ENCODE peak calls at places on chromosomes 1 and 21, in ten cellular contexts. J, D, A, Y, V, H, M, R, S and O are unnamed samples.

GRCh38 chr1:27686223-27686990 is 14.4 kb upstream of the IFI6 start:
- DNase-seq in J (no peak), D (no peak), A (no peak), Y (no peak), V (no peak), H (no peak), M (no peak), R (no peak), S (no peak), O (no peak)

GRCh38 chr1:234564035-234565029 is 45.6 kb downstream of the IRF2BP2 start:
- DNase-seq in J (no peak), D (no peak), A (no peak), Y (peak), V (peak), H (peak), M (no peak), R (peak), S (no peak), O (no peak)

GRCh38 chr1:201302168-201302896 is 19.0 kb downstream of the PKP1 start:
- DNase-seq in J (no peak), D (no peak), A (no peak), Y (no peak), V (no peak), H (no peak), M (no peak), R (no peak), S (no peak), O (no peak)

GRCh38 chr1:158077366-158078256 is 84.2 kb downstream of the KIRREL1 start:
- DNase-seq in J (no peak), D (no peak), A (no peak), Y (no peak), V (no peak), H (no peak), M (no peak), R (no peak), S (no peak), O (no peak)

GRCh38 chr1:111227875-111228747 is 598 bp downstream of the CHI3L2 start:
- DNase-seq in J (no peak), D (no peak), A (no peak), Y (peak), V (peak), H (no peak), M (peak), R (peak), S (no peak), O (peak)

GRCh38 chr1:173853074-173853473 is 14.7 kb downstream of the GAS5 start:
- DNase-seq in J (peak), D (no peak), A (no peak), Y (no peak), V (peak), H (no peak), M (no peak), R (peak), S (no peak), O (no peak)

GRCh38 chr1:114345930-114346479 is 165.0 kb downstream of the TRIM33 start:
- DNase-seq in J (peak), D (no peak), A (no peak), Y (no peak), V (no peak), H (peak), M (no peak), R (peak), S (no peak), O (no peak)

GRCh38 chr1:171081220-171081993 is 9.3 kb upstream of the FMO3 start:
- DNase-seq in J (no peak), D (no peak), A (peak), Y (peak), V (peak), H (no peak), M (peak), R (peak), S (no peak), O (no peak)

GRCh38 chr1:6098303-6099215 is 52.9 kb downstream of the KCNAB2 start:
- DNase-seq in J (no peak), D (no peak), A (no peak), Y (no peak), V (peak), H (no peak), M (no peak), R (peak), S (no peak), O (peak)

GRCh38 chr1:157115429-157115838 is 15.8 kb upstream of the ETV3L start:
- DNase-seq in J (no peak), D (no peak), A (no peak), Y (no peak), V (no peak), H (peak), M (no peak), R (no peak), S (no peak), O (no peak)

GRCh38 chr1:31423418-31423947 is 10.5 kb downstream of the SERINC2 start:
- DNase-seq in J (no peak), D (no peak), A (no peak), Y (no peak), V (no peak), H (no peak), M (peak), R (no peak), S (peak), O (peak)

GRCh38 chr21:29248124-29248523 is 50.6 kb upstream of the BACH1 start:
- DNase-seq in J (no peak), D (no peak), A (no peak), Y (no peak), V (peak), H (no peak), M (no peak), R (peak), S (no peak), O (no peak)

GRCh38 chr1:177928194-177928593 is 41.7 kb downstream of the SEC16B start:
- DNase-seq in J (no peak), D (no peak), A (no peak), Y (no peak), V (peak), H (no peak), M (no peak), R (peak), S (no peak), O (no peak)

GRCh38 chr1:113538225-113538624 is 147.9 kb downstream of the MAGI3 start:
- DNase-seq in J (no peak), D (no peak), A (no peak), Y (no peak), V (peak), H (no peak), M (no peak), R (peak), S (no peak), O (no peak)

GRCh38 chr1:179745131-179745611 is 2.1 kb downstream of the FAM163A start:
- DNase-seq in J (no peak), D (no peak), A (no peak), Y (no peak), V (no peak), H (no peak), M (no peak), R (no peak), S (no peak), O (no peak)

GRCh38 chr1:81550753-81551152 is 250.0 kb upstream of the ADGRL2 start:
- DNase-seq in J (no peak), D (no peak), A (peak), Y (no peak), V (no peak), H (no peak), M (no peak), R (peak), S (no peak), O (no peak)

GRCh38 chr1:164628758-164629157 is 69.8 kb downstream of the PBX1 start:
- DNase-seq in J (no peak), D (no peak), A (no peak), Y (no peak), V (no peak), H (no peak), M (no peak), R (no peak), S (no peak), O (no peak)

GRCh38 chr1:186828612-186829542 is at the start of gene PLA2G4A:
- DNase-seq in J (peak), D (no peak), A (peak), Y (peak), V (peak), H (peak), M (peak), R (peak), S (peak), O (peak)

GRCh38 chr1:65317866-65318653 is 8.7 kb downstream of the DNAJC6 start:
- DNase-seq in J (no peak), D (no peak), A (no peak), Y (no peak), V (no peak), H (no peak), M (no peak), R (no peak), S (no peak), O (no peak)

GRCh38 chr1:53644909-53645689 is 93.9 kb downstream of the GLIS1 start:
- DNase-seq in J (no peak), D (no peak), A (no peak), Y (no peak), V (no peak), H (peak), M (no peak), R (no peak), S (no peak), O (no peak)

GRCh38 chr1:155950829-155951228 is 9.4 kb downstream of the RXFP4 start:
- DNase-seq in J (no peak), D (no peak), A (no peak), Y (no peak), V (no peak), H (no peak), M (no peak), R (no peak), S (no peak), O (no peak)

GRCh38 chr21:25858328-25858727 is 123.6 kb downstream of the GABPA start:
- DNase-seq in J (no peak), D (no peak), A (no peak), Y (no peak), V (no peak), H (no peak), M (no peak), R (no peak), S (no peak), O (no peak)

GRCh38 chr1:98410082-98410481 is 251.4 kb upstream of the SNX7 start:
- DNase-seq in J (no peak), D (no peak), A (peak), Y (no peak), V (no peak), H (no peak), M (no peak), R (no peak), S (no peak), O (no peak)

GRCh38 chr21:36718951-36719501 is 20.1 kb downstream of the SIM2 start:
- DNase-seq in J (no peak), D (no peak), A (no peak), Y (no peak), V (peak), H (no peak), M (no peak), R (no peak), S (no peak), O (no peak)

GRCh38 chr1:9600861-9601834 is 12.4 kb downstream of the TMEM201 start:
- DNase-seq in J (no peak), D (no peak), A (no peak), Y (no peak), V (no peak), H (no peak), M (no peak), R (no peak), S (no peak), O (no peak)

GRCh38 chr1:27536767-27537166 is 46.8 kb upstream of the WASF2 start:
- DNase-seq in J (no peak), D (no peak), A (no peak), Y (peak), V (peak), H (no peak), M (no peak), R (peak), S (no peak), O (no peak)

GRCh38 chr1:232170909-232171308 is 459.0 kb downstream of the SIPA1L2 start:
- DNase-seq in J (no peak), D (no peak), A (no peak), Y (no peak), V (no peak), H (no peak), M (no peak), R (no peak), S (no peak), O (no peak)
- TF ChIP-seq CTCF in J (no peak), D (no peak), A (peak), Y (no peak), V (no peak), H (no peak), M (no peak), R (no peak), S (no peak), O (no peak)

GRCh38 chr1:55246331-55246730 is 31.2 kb upstream of the USP24 start:
- DNase-seq in J (no peak), D (no peak), A (no peak), Y (no peak), V (no peak), H (no peak), M (no peak), R (no peak), S (no peak), O (no peak)

GRCh38 chr1:55249646-55250398 is 34.7 kb upstream of the USP24 start:
- DNase-seq in J (no peak), D (no peak), A (no peak), Y (no peak), V (no peak), H (no peak), M (no peak), R (no peak), S (no peak), O (no peak)

GRCh38 chr1:55252942-55253589 is 37.9 kb upstream of the USP24 start:
- DNase-seq in J (no peak), D (no peak), A (no peak), Y (no peak), V (no peak), H (no peak), M (peak), R (no peak), S (no peak), O (no peak)

GRCh38 chr1:55246896-55247295 is 31.7 kb upstream of the USP24 start:
- DNase-seq in J (no peak), D (no peak), A (no peak), Y (no peak), V (no peak), H (no peak), M (no peak), R (no peak), S (no peak), O (no peak)

DNA sequence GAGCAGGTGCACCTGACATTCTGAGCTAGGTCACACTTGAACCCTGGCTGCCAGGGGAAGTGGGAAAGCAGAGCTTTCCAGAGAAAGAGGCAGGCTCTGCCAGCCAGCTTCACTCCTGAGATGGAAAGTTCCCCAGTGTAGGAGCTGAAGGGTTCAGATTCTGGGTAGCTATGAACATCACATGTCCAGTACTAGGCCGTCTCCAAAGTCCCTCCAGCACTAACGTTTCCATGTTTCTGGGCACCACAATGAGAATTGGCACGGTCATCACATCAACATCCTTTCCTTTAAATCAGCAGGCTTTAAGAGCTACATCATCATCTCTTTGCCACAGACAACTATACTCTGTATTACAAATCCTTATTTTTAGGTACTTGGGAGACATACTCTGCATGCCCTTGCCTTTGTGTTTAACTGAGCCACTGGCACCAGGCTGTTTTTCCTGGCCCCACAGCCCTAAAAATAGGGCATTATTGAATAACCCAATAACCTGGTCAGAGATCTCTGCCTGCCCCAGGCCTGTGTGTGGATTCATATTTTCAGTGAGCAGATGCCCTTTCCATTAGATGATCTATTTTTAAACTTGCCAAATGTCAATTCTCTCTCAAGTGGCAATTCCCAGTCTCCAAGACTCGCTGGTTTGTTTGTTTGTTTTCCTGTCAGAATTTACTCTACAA is 35.4 kb upstream of the USP24 start:
- DNase-seq in J (no peak), D (no peak), A (no peak), Y (no peak), V (peak), H (no peak), M (no peak), R (no peak), S (no peak), O (no peak)
- TF ChIP-seq CTCF in J (no peak), D (no peak), A (no peak), Y (no peak), V (no peak), H (no peak), M (no peak), R (no peak), S (no peak), O (no peak)

GRCh38 chr1:3352952-3353331 is 101.5 kb upstream of the ARHGEF16 start:
- DNase-seq in J (no peak), D (no peak), A (no peak), Y (no peak), V (no peak), H (no peak), M (no peak), R (peak), S (no peak), O (no peak)

GRCh38 chr1:3350441-3351261 is 103.8 kb upstream of the ARHGEF16 start:
- DNase-seq in J (no peak), D (no peak), A (no peak), Y (peak), V (no peak), H (no peak), M (no peak), R (peak), S (no peak), O (no peak)

GRCh38 chr1:3349968-3350299 is 104.5 kb upstream of the ARHGEF16 start:
- DNase-seq in J (no peak), D (no peak), A (no peak), Y (no peak), V (no peak), H (no peak), M (no peak), R (no peak), S (no peak), O (no peak)

GRCh38 chr1:3352084-3352951 is 102.1 kb upstream of the ARHGEF16 start:
- DNase-seq in J (no peak), D (no peak), A (no peak), Y (no peak), V (peak), H (no peak), M (no peak), R (peak), S (no peak), O (no peak)

GRCh38 chr1:3351300-3352083 is 103.0 kb upstream of the ARHGEF16 start:
- DNase-seq in J (no peak), D (no peak), A (no peak), Y (no peak), V (no peak), H (no peak), M (no peak), R (no peak), S (no peak), O (no peak)
- TF ChIP-seq CTCF in J (no peak), D (no peak), A (no peak), Y (no peak), V (no peak), H (no peak), M (no peak), R (no peak), S (no peak), O (no peak)

GRCh38 chr1:59186656-59187055 is 110.2 kb upstream of the FGGY start:
- DNase-seq in J (no peak), D (no peak), A (no peak), Y (no peak), V (peak), H (no peak), M (no peak), R (peak), S (no peak), O (no peak)
- TF ChIP-seq CTCF in J (no peak), D (no peak), A (no peak), Y (no peak), V (peak), H (no peak), M (no peak), R (peak), S (no peak), O (no peak)

GRCh38 chr1:24749257-24749656 is 4.0 kb downstream of the CLIC4 start:
- DNase-seq in J (no peak), D (no peak), A (no peak), Y (no peak), V (no peak), H (no peak), M (peak), R (no peak), S (no peak), O (no peak)
- TF ChIP-seq CTCF in J (no peak), D (no peak), A (no peak), Y (no peak), V (no peak), H (no peak), M (no peak), R (no peak), S (no peak), O (no peak)

GRCh38 chr1:193140254-193140653 is 18.4 kb downstream of the CDC73 start:
- DNase-seq in J (no peak), D (no peak), A (no peak), Y (no peak), V (no peak), H (no peak), M (no peak), R (no peak), S (no peak), O (no peak)
- TF ChIP-seq CTCF in J (no peak), D (no peak), A (no peak), Y (no peak), V (no peak), H (no peak), M (no peak), R (no peak), S (no peak), O (no peak)

GRCh38 chr1:40651138-40651857 is 14.2 kb downstream of the RIMS3 start:
- DNase-seq in J (no peak), D (no peak), A (no peak), Y (no peak), V (no peak), H (no peak), M (no peak), R (no peak), S (no peak), O (no peak)
- TF ChIP-seq CTCF in J (no peak), D (no peak), A (peak), Y (no peak), V (no peak), H (no peak), M (no peak), R (no peak), S (no peak), O (no peak)